ENCODE peak calls at places on chromosomes 12 and 14, in nine cellular contexts. R is sigmoid colon, B is tibial artery, E is H9, X is body of pancreas, G is dorsolateral prefrontal cortex, H is endothelial cell of umbilical vein, U is cardiac muscle cell, W is heart right ventricle. S is an unnamed sample. For H3K27me3, the result is how much of the 10 kb centered on the place peaks cover.

GRCh38 chr14:67814826-67815225 is 1.6 kb downstream of the ZFYVE26 start:
- DNase-seq in B (no peak), H (no peak), E (no peak), U (no peak), W (no peak), X (no peak), G (no peak), R (no peak), S (no peak)

GRCh38 chr14:50038398-50039119 is 77.8 kb downstream of the VCPKMT start:
- DNase-seq in X (peak), H (no peak), E (no peak), U (peak), B (peak), W (no peak), G (peak), R (no peak), S (peak)

GRCh38 chr12:123149828-123150272 is 1.0 kb downstream of the PITPNM2 start:
- DNase-seq in W (no peak), X (no peak), R (no peak), E (no peak), H (no peak), B (no peak), U (no peak), G (no peak), S (peak)

GRCh38 chr12:102596016-102596415 is 115.7 kb upstream of the IGF1 start:
- DNase-seq in U (no peak), X (no peak), B (no peak), W (no peak), G (no peak), H (no peak), E (no peak), R (no peak), S (no peak)

GRCh38 chr14:54291491-54292191 is 105.2 kb upstream of the CDKN3 start:
- DNase-seq in G (no peak), U (peak), R (no peak), B (no peak), H (peak), X (no peak), E (peak), W (peak), S (peak)

GRCh38 chr14:34785223-34786006 is 71.0 kb upstream of the CFL2 start:
- DNase-seq in B (no peak), W (no peak), G (no peak), X (no peak), R (no peak), U (no peak), H (no peak), E (no peak), S (no peak)

GRCh38 chr12:90896164-90896563 is 58.8 kb downstream of the CCER1 start:
- DNase-seq in R (no peak), U (peak), E (no peak), W (no peak), G (no peak), B (no peak), X (no peak), H (peak), S (peak)

GRCh38 chr12:116896525-116896924 is 14.2 kb upstream of the FBXW8 start:
- DNase-seq in E (no peak), B (no peak), X (no peak), U (no peak), G (no peak), R (no peak), H (no peak), W (no peak), S (no peak)

GRCh38 chr12:115132906-115133305 is 448.9 kb upstream of the TBX3 start:
- DNase-seq in E (no peak), G (no peak), U (no peak), H (no peak), R (no peak), B (no peak), W (no peak), X (no peak), S (no peak)

GRCh38 chr14:83870556-83870955 is 1659.4 kb upstream of the FLRT2 start:
- DNase-seq in H (no peak), X (no peak), W (no peak), U (no peak), G (no peak), E (no peak), B (no peak), R (no peak), S (no peak)

GRCh38 chr14:103360548-103360947 is 24.7 kb upstream of the MARK3 start:
- DNase-seq in X (no peak), B (no peak), W (no peak), H (no peak), U (no peak), G (no peak), E (no peak), R (peak), S (no peak)

GRCh38 chr14:103353391-103353790 is 19.4 kb downstream of the EIF5 start:
- DNase-seq in U (no peak), G (no peak), X (no peak), H (no peak), B (no peak), E (no peak), W (no peak), R (peak), S (no peak)

GRCh38 chr14:103354141-103354540 is 20.1 kb downstream of the EIF5 start:
- DNase-seq in X (no peak), B (no peak), R (peak), W (no peak), G (no peak), U (no peak), H (no peak), E (no peak), S (no peak)

GRCh38 chr14:103361868-103362267 is 23.3 kb upstream of the MARK3 start:
- DNase-seq in E (no peak), G (no peak), W (no peak), R (peak), X (no peak), B (no peak), U (peak), H (peak), S (no peak)

GRCh38 chr14:103356151-103356766 is 22.2 kb downstream of the EIF5 start:
- DNase-seq in E (no peak), X (no peak), H (no peak), R (no peak), W (no peak), G (no peak), U (peak), B (no peak), S (no peak)
- H3K27ac ChIP-seq in E (no peak), X (no peak), H (no peak), R (no peak), W (no peak), G (no peak), U (no peak), B (no peak), S (no peak)

GRCh38 chr12:79512068-79512467 is 178.7 kb downstream of the PAWR start:
- DNase-seq in B (no peak), R (no peak), H (no peak), W (no peak), E (peak), G (no peak), X (no peak), U (no peak), S (peak)
- TF ChIP-seq CTCF in B (no peak), R (no peak), H (peak), W (no peak), E (peak), G (no peak), X (no peak), U (no peak), S (peak)

DNA sequence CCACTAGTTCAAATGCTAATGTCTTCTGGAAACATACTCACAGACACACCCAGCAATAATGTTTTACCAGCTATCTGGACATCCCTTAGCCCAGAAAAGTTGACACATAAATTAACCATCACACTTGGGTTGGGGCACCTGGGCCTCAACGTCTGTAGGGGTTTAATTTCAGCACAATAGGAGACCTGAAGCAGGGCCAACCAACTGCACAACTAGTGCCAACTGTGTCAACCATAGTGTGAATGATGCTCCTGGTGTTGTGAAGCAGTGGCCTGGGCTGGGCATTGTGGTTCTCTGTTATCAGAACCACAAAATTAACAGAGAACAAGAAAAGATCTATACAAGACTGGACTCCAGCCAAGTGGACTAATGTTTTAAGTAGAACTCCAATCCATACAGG is 106.7 kb upstream of the PPM1H start:
- DNase-seq in W (no peak), H (no peak), R (no peak), X (no peak), E (no peak), B (no peak), G (no peak), U (no peak), S (no peak)
- H3K27me3 ChIP-seq in W (under half), H (under half), R (under half), X (under half), E (under half), B (under half), G (under half), U (under half), S (under half)

GRCh38 chr12:124348659-124349380 is 53.9 kb downstream of the RFLNA start:
- DNase-seq in R (no peak), H (no peak), U (no peak), W (no peak), E (no peak), G (no peak), B (no peak), X (no peak), S (no peak)

GRCh38 chr12:124345795-124346194 is 50.9 kb downstream of the RFLNA start:
- DNase-seq in U (no peak), B (no peak), H (no peak), R (no peak), E (no peak), X (no peak), G (no peak), W (no peak), S (no peak)

GRCh38 chr12:124347335-124347734 is 52.4 kb downstream of the RFLNA start:
- DNase-seq in U (no peak), W (no peak), H (no peak), G (no peak), E (no peak), B (no peak), X (no peak), R (no peak), S (no peak)

GRCh38 chr12:124346425-124347168 is 51.7 kb downstream of the RFLNA start:
- DNase-seq in E (no peak), H (no peak), U (no peak), W (no peak), X (no peak), G (no peak), R (no peak), B (no peak), S (no peak)

DNA sequence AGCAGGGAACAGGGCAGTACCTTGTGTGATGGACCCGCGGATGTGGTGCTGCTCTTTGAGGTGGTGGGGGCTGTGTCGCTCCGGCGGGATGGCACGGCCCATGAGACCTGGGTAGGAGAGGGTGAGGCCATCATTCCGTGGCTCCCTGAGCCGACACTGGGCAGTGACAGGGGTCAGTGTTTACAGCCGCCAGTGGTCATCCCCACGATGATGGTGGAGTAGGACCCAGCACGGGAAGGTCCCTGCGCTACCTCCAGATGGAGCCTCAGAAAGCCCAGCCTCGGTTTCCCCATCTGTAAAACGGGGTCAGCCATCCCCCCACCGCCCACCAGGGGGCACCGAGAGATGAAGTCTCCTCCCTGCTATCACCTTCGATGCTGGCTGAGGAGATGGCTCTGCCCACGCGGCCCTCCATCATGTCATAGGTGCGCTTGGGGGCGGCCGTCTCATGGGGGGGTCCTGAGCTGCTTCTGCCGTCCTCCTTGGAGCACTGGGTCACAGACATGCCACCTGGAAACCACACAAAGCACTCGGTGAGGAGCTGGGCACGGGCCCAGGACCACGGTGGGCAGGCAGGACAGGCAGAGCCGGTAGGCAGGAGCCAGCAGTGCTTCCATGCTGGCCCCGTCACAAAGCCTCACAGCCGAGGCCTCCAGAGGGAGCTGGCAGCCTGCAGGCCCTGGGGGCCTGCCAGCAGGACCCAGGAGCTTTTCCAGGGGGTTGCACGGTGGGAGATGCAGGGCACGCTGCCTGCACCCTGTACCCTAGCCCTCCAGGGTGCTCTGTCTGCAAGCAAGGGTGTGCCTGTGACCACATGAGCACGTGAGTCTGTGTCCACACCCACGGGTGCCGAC is 53.1 kb downstream of the RFLNA start:
- DNase-seq in X (no peak), R (no peak), W (no peak), G (peak), E (no peak), U (no peak), H (no peak), B (no peak), S (peak)
- H3K27ac ChIP-seq in X (no peak), R (no peak), W (no peak), G (peak), E (no peak), U (no peak), H (no peak), B (no peak), S (no peak)

GRCh38 chr12:109596418-109597244 is 23.0 kb downstream of the MVK start:
- DNase-seq in E (peak), B (no peak), X (no peak), U (no peak), W (no peak), R (no peak), G (no peak), H (no peak), S (peak)

GRCh38 chr12:109597414-109597794 is 23.8 kb downstream of the MVK start:
- DNase-seq in W (no peak), X (no peak), G (no peak), R (no peak), B (no peak), E (no peak), U (no peak), H (no peak), S (no peak)

GRCh38 chr12:109599087-109599486 is 25.5 kb downstream of the MVK start:
- DNase-seq in H (no peak), E (no peak), U (no peak), R (no peak), B (no peak), W (no peak), G (no peak), X (no peak), S (no peak)

GRCh38 chr12:109597795-109598427 is 24.3 kb downstream of the MVK start:
- DNase-seq in U (peak), H (peak), R (peak), X (peak), B (peak), G (peak), W (peak), E (peak), S (peak)

DNA sequence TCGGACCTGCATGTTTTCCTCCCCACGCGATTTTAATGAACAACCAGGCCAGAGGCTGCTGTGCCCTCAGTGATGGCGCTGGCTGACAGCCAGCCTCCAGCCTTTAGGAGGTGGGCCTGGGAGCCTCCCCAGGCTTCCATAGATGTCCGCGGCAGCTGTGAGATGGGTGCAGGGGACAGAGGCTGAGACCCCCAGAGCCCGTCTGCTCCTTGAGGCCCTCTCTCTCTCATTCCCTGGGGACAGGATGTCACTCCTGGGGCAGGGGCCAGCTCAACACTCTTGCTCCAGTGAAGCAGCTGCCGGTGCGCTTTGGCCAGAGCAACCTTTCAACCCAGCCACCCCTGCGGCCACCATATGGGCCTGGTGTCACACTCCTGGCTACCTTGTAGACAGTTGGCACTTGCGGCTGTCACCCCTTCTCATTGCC is 24.8 kb downstream of the MVK start:
- DNase-seq in W (no peak), H (no peak), U (no peak), G (no peak), R (no peak), E (no peak), X (no peak), B (no peak), S (no peak)
- TF ChIP-seq CTCF in W (no peak), H (no peak), U (no peak), G (no peak), R (no peak), E (no peak), X (no peak), B (no peak), S (no peak)

GRCh38 chr14:77140343-77140936 is 1.2 kb downstream of the ZDHHC22 start:
- DNase-seq in R (no peak), H (no peak), U (no peak), B (no peak), X (no peak), G (no peak), W (no peak), E (no peak), S (peak)

GRCh38 chr14:77139540-77140342 is 1.9 kb downstream of the ZDHHC22 start:
- DNase-seq in U (peak), E (peak), B (no peak), H (no peak), G (peak), R (no peak), W (no peak), X (peak), S (peak)

GRCh38 chr14:77142289-77142814 is 761 bp upstream of the ZDHHC22 start:
- DNase-seq in U (no peak), E (no peak), W (no peak), R (no peak), X (no peak), H (no peak), G (no peak), B (no peak), S (peak)

GRCh38 chr14:77141592-77142288 is at the start of gene ZDHHC22:
- DNase-seq in H (no peak), G (peak), E (peak), X (no peak), U (peak), W (no peak), B (no peak), R (no peak), S (peak)

GRCh38 chr14:77140937-77141591 is 527 bp downstream of the ZDHHC22 start:
- DNase-seq in W (no peak), B (no peak), H (peak), X (no peak), R (no peak), E (peak), U (peak), G (no peak), S (peak)
- H3K27me3 ChIP-seq in W (half or more), B (under half), H (half or more), X (under half), R (under half), E (under half), U (half or more), G (under half), S (half or more)

GRCh38 chr14:95480887-95481226 is 35.6 kb downstream of the SYNE3 start:
- DNase-seq in G (no peak), B (no peak), E (peak), U (no peak), W (no peak), X (no peak), R (no peak), H (no peak), S (peak)
- H3K27ac ChIP-seq in G (no peak), B (peak), E (no peak), U (no peak), W (no peak), X (no peak), R (peak), H (no peak), S (no peak)

DNA sequence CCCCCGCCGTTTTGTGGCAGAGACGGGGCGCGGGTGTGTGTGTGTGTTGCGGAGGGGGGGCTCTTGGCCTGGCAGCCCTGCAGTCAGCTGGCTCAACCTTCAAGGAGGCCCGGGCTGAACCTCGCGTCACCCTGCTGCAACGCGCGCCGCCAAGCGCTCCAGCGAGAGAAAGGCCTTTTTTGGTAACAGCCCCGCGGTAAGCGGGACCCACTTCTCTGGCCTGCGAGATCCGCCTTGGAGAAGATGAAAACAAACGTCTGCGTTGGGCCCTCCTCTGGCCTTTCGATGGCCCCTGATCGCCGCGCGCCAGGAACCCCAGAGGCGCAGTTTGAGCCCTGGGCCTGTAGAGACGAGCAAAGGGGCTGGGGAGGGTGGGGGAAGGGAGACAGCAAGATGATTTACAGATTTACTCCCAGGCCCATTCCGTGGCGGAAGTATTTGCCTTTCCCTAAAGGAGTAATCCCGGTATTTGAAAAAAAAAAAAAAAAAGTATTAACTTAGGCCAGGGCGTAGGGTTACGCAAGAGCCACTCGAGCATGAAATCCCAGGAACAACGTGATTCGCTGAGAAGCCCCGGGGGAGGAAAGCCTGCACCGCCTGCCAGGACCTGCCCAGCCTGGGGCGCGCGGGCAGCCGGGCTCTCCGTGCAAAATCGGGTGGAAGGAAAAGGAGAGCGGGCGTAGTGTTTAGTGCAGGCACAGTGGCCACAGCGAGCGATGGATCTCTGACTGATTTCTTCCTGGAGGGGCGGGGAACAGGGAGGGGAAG is 4.5 kb upstream of the IRF2BPL start:
- DNase-seq in R (peak), W (peak), H (peak), G (peak), B (peak), U (peak), E (peak), X (peak), S (peak)
- TF ChIP-seq CTCF in R (no peak), W (no peak), H (no peak), G (peak), B (peak), U (peak), E (peak), X (no peak), S (no peak)

DNA sequence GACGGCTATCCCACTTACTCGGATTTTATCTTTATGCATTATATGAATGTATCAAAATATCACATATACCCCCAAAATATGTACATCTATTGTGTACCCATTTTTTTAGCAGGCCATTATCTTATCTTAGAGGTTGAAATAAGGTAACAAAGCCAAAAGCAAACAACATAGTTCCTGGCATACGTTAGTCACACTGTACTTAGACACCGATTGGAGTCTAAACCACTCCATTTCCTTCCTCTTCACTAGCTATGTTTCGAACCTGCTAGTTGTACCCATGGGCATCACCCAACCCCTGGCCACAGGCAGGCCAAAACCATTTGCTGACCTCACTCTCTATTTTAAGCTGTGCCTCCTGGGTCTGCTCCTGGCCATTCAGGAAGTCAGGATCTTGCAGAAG is 66.3 kb downstream of the GRIN2B start:
- DNase-seq in W (no peak), R (no peak), G (no peak), B (no peak), E (no peak), X (no peak), U (no peak), H (no peak), S (no peak)
- H3K27me3 ChIP-seq in W (under half), R (under half), G (under half), B (under half), E (under half), X (under half), U (under half), H (under half), S (under half)

GRCh38 chr12:50441763-50442162 is 41.1 kb downstream of the LARP4 start:
- DNase-seq in E (no peak), G (no peak), R (no peak), X (no peak), U (no peak), B (no peak), W (no peak), H (no peak), S (no peak)

GRCh38 chr12:50442178-50442908 is 41.7 kb downstream of the LARP4 start:
- DNase-seq in G (no peak), H (no peak), W (no peak), E (no peak), R (no peak), U (no peak), B (no peak), X (no peak), S (no peak)

GRCh38 chr12:50440288-50440687 is 39.6 kb downstream of the LARP4 start:
- DNase-seq in H (no peak), G (no peak), U (no peak), E (no peak), W (no peak), X (no peak), B (no peak), R (no peak), S (no peak)
- H3K27ac ChIP-seq in H (no peak), G (no peak), U (no peak), E (no peak), W (no peak), X (no peak), B (no peak), R (no peak), S (no peak)